ENCODE peak calls at places on chromosomes 3 and 15, in eight cellular contexts. I is psoas muscle; X is MM.1S; D is lung; R is heart right ventricle; C is lower lobe of right lung; K is heart left ventricle; A is CD8-positive, alpha-beta T cell. M is an unnamed sample.

GRCh38 chr3:109098245-109098644 is 19.7 kb downstream of the MORC1 start:
- DNase-seq in C (no peak), R (no peak), X (peak; percentile 35), I (no peak), K (no peak), D (no peak), A (no peak), M (no peak)

GRCh38 chr3:41681479-41681878 is 280.4 kb downstream of the ULK4 start:
- DNase-seq in I (no peak), K (no peak), A (no peak), R (no peak), C (no peak), X (no peak), D (peak; percentile 38), M (no peak)

GRCh38 chr3:11477286-11477935 is 166.3 kb downstream of the VGLL4 start:
- DNase-seq in D (no peak), X (no peak), K (no peak), R (no peak), I (no peak), C (no peak), A (no peak), M (no peak)

GRCh38 chr15:44157679-44158078 is 37.4 kb downstream of the FRMD5 start:
- DNase-seq in I (no peak), D (no peak), K (no peak), A (no peak), X (no peak), C (no peak), R (no peak), M (no peak)

GRCh38 chr3:54882114-54882833 is 45.6 kb downstream of the LRTM1 start:
- DNase-seq in K (no peak), C (no peak), X (no peak), I (no peak), R (no peak), D (no peak), A (no peak), M (no peak)

GRCh38 chr3:98556164-98557130 is 24.7 kb downstream of the GPR15 start:
- DNase-seq in I (no peak), R (no peak), X (peak; percentile 77), A (peak; percentile 31), C (no peak), D (no peak), K (no peak), M (no peak)

GRCh38 chr3:25830373-25831305 is 40.7 kb downstream of the OXSM start:
- DNase-seq in R (no peak), A (no peak), K (no peak), I (no peak), D (no peak), C (no peak), X (no peak), M (no peak)

GRCh38 chr3:172383306-172383796 is 64.9 kb downstream of the GHSR start:
- DNase-seq in D (no peak), I (no peak), A (no peak), X (no peak), C (no peak), R (no peak), K (no peak), M (no peak)

GRCh38 chr3:98817546-98817945 is 54.4 kb downstream of the ST3GAL6 start:
- DNase-seq in D (no peak), R (no peak), A (no peak), X (peak; percentile 54), C (no peak), I (no peak), K (no peak), M (no peak)

GRCh38 chr3:64293121-64293520 is 67.9 kb upstream of the PRICKLE2 start:
- DNase-seq in D (no peak), I (no peak), A (no peak), K (no peak), C (no peak), R (no peak), X (no peak), M (peak; percentile 38)

GRCh38 chr15:70526221-70526973 is 237.0 kb downstream of the UACA start:
- DNase-seq in I (no peak), X (no peak), R (no peak), D (no peak), C (no peak), A (no peak), K (no peak), M (no peak)
- H3K4me3 ChIP-seq in I (no peak overlapping the region), X (no peak overlapping the region), R (no peak overlapping the region), D (no peak overlapping the region), C (no peak overlapping the region), A (no peak overlapping the region), K (no peak overlapping the region), M (no peak overlapping the region)

GRCh38 chr3:112260563-112260962 is 33.5 kb downstream of the SLC9C1 start:
- DNase-seq in X (no peak), K (no peak), R (no peak), D (no peak), A (no peak), I (no peak), C (no peak), M (no peak)
- H3K27ac ChIP-seq in X (no peak overlapping the region), K (no peak overlapping the region), R (no peak overlapping the region), D (no peak overlapping the region), A (no peak overlapping the region), I (no peak overlapping the region), C (no peak overlapping the region), M (no peak overlapping the region)

DNA sequence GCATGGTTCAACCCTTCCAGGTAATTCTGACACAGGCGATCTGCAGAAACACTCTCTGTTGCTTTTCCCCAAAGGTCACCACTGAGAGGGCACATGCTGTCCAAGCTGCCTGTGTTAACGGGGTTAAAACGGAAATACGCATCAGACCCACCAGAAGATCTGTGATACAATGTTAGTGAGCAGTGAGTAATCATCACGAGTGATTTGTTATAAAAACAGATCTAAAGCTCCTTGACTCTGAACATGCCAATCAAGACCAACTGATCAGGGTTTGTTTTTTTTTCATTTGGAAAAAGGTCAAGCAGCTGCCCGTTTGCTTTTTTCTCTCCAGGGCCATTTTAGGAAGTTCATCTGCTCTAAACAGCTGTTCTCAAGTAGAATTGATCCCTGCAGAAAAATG is 43.2 kb downstream of the FGF12 start:
- DNase-seq in C (no peak), I (no peak), X (no peak), A (no peak), D (no peak), R (no peak), K (no peak), M (no peak)
- H3K4me1 ChIP-seq in C (no peaks in the 10 kb centered on the region), I (no peaks in the 10 kb centered on the region), X (no peaks in the 10 kb centered on the region), A (no peaks in the 10 kb centered on the region), D (no peaks in the 10 kb centered on the region), R (peaks cover 27% of the 10 kb centered on the region), K (peaks cover 38% of the 10 kb centered on the region), M (peaks cover 3% of the 10 kb centered on the region)

GRCh38 chr15:96351801-96352593 is 21.5 kb downstream of the NR2F2 start:
- DNase-seq in D (no peak), A (no peak), K (peak; percentile 33), X (no peak), C (no peak), R (peak; percentile 51), I (peak; percentile 55), M (peak; percentile 71)
- H3K4me3 ChIP-seq in D (no peak overlapping the region), A (no peak overlapping the region), K (peak overlapping the region; percentile 35), X (no peak overlapping the region), C (no peak overlapping the region), R (peak overlapping the region; percentile 32), I (peak overlapping the region; percentile 30), M (no peak overlapping the region)

DNA sequence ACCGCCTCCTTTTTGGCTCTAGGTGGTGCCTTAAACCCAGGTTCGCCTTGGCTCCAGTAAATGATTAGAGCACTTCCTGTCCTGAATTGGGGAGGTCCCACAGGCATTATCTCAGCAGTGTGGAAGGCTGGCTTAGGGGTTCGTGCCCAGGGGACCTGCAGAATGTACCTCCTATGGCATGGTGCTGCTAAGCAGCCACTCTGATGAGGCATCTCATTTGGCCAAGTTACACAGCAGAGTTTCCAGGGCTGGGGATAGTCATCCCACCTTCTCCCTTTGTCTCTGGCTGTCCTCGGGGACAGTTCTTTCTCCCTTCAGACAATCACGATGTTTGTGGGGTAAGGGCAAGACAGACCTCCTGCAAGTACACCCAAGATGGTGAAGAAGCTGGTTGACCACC is 371.2 kb downstream of the VPS13C start:
- DNase-seq in A (no peak), K (no peak), I (no peak), D (no peak), R (no peak), C (no peak), X (no peak), M (no peak)
- H3K27ac ChIP-seq in A (no peak overlapping the region), K (no peak overlapping the region), I (no peak overlapping the region), D (no peak overlapping the region), R (no peak overlapping the region), C (no peak overlapping the region), X (no peak overlapping the region), M (no peak overlapping the region)

M was measured in right cardiac atrium.